ENCODE peak calls at places on chromosomes 16 and 17, in ten cellular contexts. H, D, P, G, J, L, Q, F, M and S are unnamed samples.

GRCh38 chr17:40910441-40910841 is 25.4 kb upstream of the KRT20 start:
- DNase-seq in H (no peak), D (peak), P (no peak), G (no peak), J (peak), L (no peak), Q (peak), F (peak), M (no peak), S (no peak)

GRCh38 chr16:79885320-79885719 is 284.8 kb upstream of the MAF start:
- DNase-seq in H (no peak), D (no peak), P (no peak), G (no peak), J (no peak), L (no peak), Q (no peak), F (no peak), M (no peak), S (no peak)

GRCh38 chr16:1771072-1771863 is at the start of gene NME3:
- DNase-seq in H (no peak), D (peak), P (no peak), G (peak), J (peak), L (no peak), Q (no peak), F (peak), M (peak), S (no peak)

GRCh38 chr17:20225162-20226115 is 216.3 kb downstream of the SPECC1 start:
- DNase-seq in H (no peak), D (no peak), P (no peak), G (no peak), J (peak), L (no peak), Q (no peak), F (no peak), M (no peak), S (no peak)

GRCh38 chr16:84842516-84843148 is 22.8 kb downstream of the CRISPLD2 start:
- DNase-seq in H (no peak), D (no peak), P (no peak), G (no peak), J (no peak), L (no peak), Q (no peak), F (no peak), M (peak), S (no peak)

GRCh38 chr17:55969577-55969976 is 183.7 kb upstream of the ANKFN1 start:
- DNase-seq in H (no peak), D (no peak), P (no peak), G (no peak), J (no peak), L (no peak), Q (no peak), F (no peak), M (no peak), S (no peak)

GRCh38 chr17:13725286-13725990 is 123.7 kb upstream of the HS3ST3A1 start:
- DNase-seq in H (no peak), D (peak), P (no peak), G (no peak), J (peak), L (no peak), Q (no peak), F (peak), M (no peak), S (no peak)

GRCh38 chr17:55219484-55219883 is 45.3 kb upstream of the HLF start:
- DNase-seq in H (no peak), D (no peak), P (no peak), G (no peak), J (no peak), L (no peak), Q (no peak), F (no peak), M (no peak), S (no peak)

GRCh38 chr16:28623172-28623711 is 13.4 kb upstream of the SULT1A1 start:
- DNase-seq in H (no peak), D (no peak), P (no peak), G (peak), J (peak), L (no peak), Q (no peak), F (peak), M (no peak), S (no peak)

GRCh38 chr16:2713523-2713922 is 6.5 kb downstream of the PRSS27 start:
- DNase-seq in H (no peak), D (no peak), P (no peak), G (peak), J (no peak), L (no peak), Q (no peak), F (no peak), M (no peak), S (no peak)

DNA sequence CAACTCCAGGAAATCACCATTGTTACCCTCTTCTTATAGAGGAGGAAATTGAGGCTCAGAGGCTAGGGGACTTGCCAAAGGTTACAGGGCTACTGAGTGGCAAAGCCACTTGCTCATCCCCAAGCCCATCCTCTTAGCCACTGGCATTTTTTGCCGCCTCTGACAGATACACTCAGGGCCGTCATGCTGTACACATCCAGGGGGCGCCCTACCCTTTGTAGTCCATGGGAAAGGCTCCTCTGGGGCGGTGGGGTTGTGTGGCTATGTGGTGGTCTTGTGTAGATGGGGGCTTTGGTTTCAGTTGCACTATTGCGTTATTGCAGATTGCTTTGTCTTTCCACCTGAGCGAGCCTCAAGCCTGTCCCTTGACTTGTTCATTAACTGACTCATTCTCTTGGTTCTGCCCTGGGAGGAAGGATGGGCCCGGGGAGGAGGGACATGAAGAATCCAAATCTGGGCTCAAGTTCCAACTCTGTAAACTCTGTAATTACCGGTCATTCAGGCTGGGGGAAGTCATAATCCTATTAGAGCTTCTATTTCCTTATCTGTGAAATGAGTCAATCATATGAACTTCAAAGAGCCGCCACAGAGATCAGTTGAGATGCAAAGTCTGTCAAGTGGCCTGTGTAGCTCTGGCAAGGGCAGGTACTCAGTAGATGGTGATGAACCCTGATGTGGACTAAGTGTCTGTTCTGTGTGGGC is 2.8 kb downstream of the NOS2 start:
- DNase-seq in H (no peak), D (no peak), P (no peak), G (no peak), J (no peak), L (no peak), Q (no peak), F (no peak), M (no peak), S (no peak)
- TF ChIP-seq CTCF in H (no peak), D (no peak), P (peak), G (peak), J (peak), L (no peak), Q (no peak), F (peak), M (no peak), S (no peak)

GRCh38 chr16:85862476-85863383 is 36.2 kb upstream of the IRF8 start:
- DNase-seq in H (no peak), D (no peak), P (no peak), G (no peak), J (no peak), L (no peak), Q (no peak), F (no peak), M (no peak), S (peak)
- TF ChIP-seq CTCF in H (no peak), D (no peak), P (no peak), G (no peak), J (no peak), L (no peak), Q (peak), F (no peak), M (no peak), S (no peak)

GRCh38 chr17:50560931-50561750 is 626 bp downstream of the CACNA1G start:
- DNase-seq in H (no peak), D (no peak), P (no peak), G (no peak), J (no peak), L (no peak), Q (no peak), F (no peak), M (no peak), S (no peak)

GRCh38 chr17:50562266-50563094 is 2.0 kb downstream of the CACNA1G start:
- DNase-seq in H (no peak), D (no peak), P (peak), G (no peak), J (no peak), L (no peak), Q (no peak), F (no peak), M (no peak), S (no peak)

GRCh38 chr17:50564916-50565315 is 4.4 kb downstream of the CACNA1G start:
- DNase-seq in H (no peak), D (peak), P (no peak), G (no peak), J (no peak), L (no peak), Q (no peak), F (peak), M (peak), S (no peak)

GRCh38 chr17:50561796-50562195 is 1.3 kb downstream of the CACNA1G start:
- DNase-seq in H (no peak), D (no peak), P (no peak), G (no peak), J (no peak), L (no peak), Q (no peak), F (no peak), M (no peak), S (no peak)

DNA sequence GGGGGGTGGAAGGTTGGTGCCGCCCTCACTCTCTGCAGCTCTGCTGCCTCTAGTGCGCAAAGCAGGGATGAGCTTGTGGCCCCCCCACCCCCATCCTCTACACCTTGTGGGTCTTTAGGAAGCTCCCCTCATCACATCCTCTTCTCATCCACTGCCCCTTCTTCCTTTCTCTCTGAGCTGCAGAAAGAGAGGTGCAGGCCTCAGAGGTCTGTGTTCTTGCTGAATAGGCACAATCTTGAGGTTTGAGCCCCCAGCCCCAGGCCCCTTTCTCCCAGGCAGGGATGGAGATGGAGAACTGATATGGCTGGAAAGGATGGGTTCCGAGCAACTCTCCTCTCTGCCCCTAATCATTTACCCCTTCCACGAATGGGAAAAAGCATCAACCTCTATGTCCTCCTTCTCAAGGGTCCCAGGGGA is 2.6 kb downstream of the CACNA1G start:
- DNase-seq in H (no peak), D (no peak), P (no peak), G (no peak), J (no peak), L (no peak), Q (no peak), F (no peak), M (no peak), S (no peak)
- TF ChIP-seq CTCF in H (peak), D (no peak), P (peak), G (no peak), J (no peak), L (no peak), Q (no peak), F (no peak), M (no peak), S (peak)

DNA sequence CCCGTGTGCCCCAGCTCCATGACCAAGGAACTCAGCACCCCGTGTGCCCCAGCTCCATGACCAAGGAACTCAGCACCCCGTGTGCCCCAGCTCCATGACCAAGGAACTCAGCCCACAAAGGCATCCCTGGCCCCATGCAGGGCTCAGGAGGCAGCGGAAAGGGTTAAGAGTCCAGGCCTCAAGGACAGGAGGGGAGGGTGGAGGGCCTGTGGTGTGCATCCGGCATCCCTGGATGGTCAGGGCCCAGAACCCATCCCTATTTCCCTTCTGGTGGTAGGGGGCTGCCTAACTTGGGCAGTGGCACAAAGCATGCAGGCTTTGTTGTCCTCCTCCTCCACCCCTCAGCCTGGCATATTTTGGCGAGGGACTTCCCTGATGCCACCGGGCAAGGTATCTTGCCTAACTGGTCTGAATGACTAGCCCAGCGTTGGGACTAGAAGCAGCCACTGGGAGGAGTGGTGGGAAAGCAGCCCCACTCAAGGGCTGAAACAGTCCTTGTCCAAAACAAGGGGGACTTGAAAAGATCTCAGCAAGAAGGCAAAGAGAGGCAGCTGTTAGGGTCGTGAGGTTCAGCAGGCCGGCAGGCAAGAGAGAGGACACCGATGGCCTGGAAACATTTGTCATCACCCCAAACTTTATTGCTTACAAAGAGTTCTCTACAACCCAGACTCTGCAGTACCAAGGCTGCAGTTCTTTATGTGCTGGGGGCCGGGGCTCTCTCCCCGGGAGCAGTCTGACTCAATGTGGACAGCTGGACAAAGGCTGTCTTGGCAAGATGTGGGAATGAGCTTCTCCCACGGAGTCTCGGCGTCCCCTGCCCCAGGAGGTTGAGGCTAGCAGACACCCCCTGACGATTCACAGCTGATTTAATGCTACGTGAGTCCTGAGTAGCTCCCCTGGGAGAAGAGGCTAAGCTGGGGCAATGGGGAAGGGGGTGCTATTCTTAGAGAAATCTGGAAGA is 902 bp upstream of the SPATA32 start:
- DNase-seq in H (peak), D (peak), P (no peak), G (no peak), J (peak), L (no peak), Q (no peak), F (peak), M (no peak), S (no peak)
- TF ChIP-seq CTCF in H (peak), D (peak), P (no peak), G (no peak), J (peak), L (no peak), Q (peak), F (no peak), M (no peak), S (peak)

DNA sequence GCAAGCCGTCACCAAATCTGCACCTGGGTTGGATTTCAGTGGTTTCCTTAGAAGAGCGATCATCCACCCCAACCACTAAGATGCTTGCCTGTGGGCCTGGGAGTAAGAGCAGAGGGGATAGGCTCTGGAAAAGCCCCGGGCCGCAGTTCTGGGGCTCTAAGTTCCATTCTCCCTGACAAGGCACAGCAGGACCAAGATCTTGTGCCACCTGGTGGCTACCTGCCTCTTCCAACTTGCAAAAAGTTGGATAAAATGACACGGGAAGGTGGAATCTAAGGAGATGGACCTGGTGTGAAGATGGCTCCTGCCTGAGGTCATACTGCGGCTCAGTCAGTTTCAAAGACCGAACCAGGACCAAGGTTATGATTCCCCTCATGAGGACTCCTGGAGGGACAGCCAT is 42.3 kb downstream of the ABCC12 start:
- DNase-seq in H (no peak), D (no peak), P (no peak), G (no peak), J (peak), L (peak), Q (no peak), F (no peak), M (no peak), S (no peak)
- TF ChIP-seq CTCF in H (peak), D (no peak), P (peak), G (peak), J (peak), L (peak), Q (no peak), F (no peak), M (no peak), S (peak)

GRCh38 chr17:11922634-11923033 is 74.6 kb downstream of the ZNF18 start:
- DNase-seq in H (no peak), D (no peak), P (no peak), G (no peak), J (no peak), L (no peak), Q (no peak), F (no peak), M (no peak), S (no peak)
- TF ChIP-seq CTCF in H (no peak), D (no peak), P (no peak), G (no peak), J (no peak), L (no peak), Q (no peak), F (no peak), M (no peak), S (no peak)

GRCh38 chr17:51734976-51735375 is 423.5 kb downstream of the CA10 start:
- DNase-seq in H (no peak), D (no peak), P (no peak), G (no peak), J (no peak), L (no peak), Q (no peak), F (no peak), M (no peak), S (no peak)

GRCh38 chr17:51739245-51739886 is 419.1 kb downstream of the CA10 start:
- DNase-seq in H (no peak), D (no peak), P (no peak), G (no peak), J (peak), L (no peak), Q (no peak), F (no peak), M (no peak), S (no peak)

GRCh38 chr17:51731941-51732722 is 426.4 kb downstream of the CA10 start:
- DNase-seq in H (no peak), D (no peak), P (no peak), G (no peak), J (no peak), L (no peak), Q (no peak), F (no peak), M (no peak), S (no peak)

GRCh38 chr17:51733166-51733565 is 425.3 kb downstream of the CA10 start:
- DNase-seq in H (no peak), D (no peak), P (no peak), G (no peak), J (no peak), L (no peak), Q (no peak), F (no peak), M (no peak), S (no peak)

GRCh38 chr17:51734462-51734861 is 424.1 kb downstream of the CA10 start:
- DNase-seq in H (no peak), D (no peak), P (peak), G (no peak), J (peak), L (no peak), Q (no peak), F (no peak), M (no peak), S (no peak)
- TF ChIP-seq CTCF in H (peak), D (peak), P (peak), G (peak), J (peak), L (peak), Q (no peak), F (no peak), M (peak), S (peak)

GRCh38 chr16:47045023-47045422 is 71.5 kb upstream of the DNAJA2 start:
- DNase-seq in H (no peak), D (peak), P (no peak), G (no peak), J (no peak), L (no peak), Q (no peak), F (peak), M (no peak), S (no peak)
- TF ChIP-seq CTCF in H (peak), D (peak), P (no peak), G (peak), J (no peak), L (no peak), Q (peak), F (no peak), M (no peak), S (peak)

GRCh38 chr17:82933911-82934310 is 94.1 kb upstream of the ZNF750 start:
- DNase-seq in H (no peak), D (no peak), P (no peak), G (no peak), J (no peak), L (no peak), Q (no peak), F (no peak), M (peak), S (peak)
- TF ChIP-seq CTCF in H (peak), D (no peak), P (peak), G (no peak), J (peak), L (peak), Q (no peak), F (no peak), M (no peak), S (peak)